ENCODE peak calls at places on chromosomes 6 and 20, in four cellular contexts. One of them, this sample, is unnamed.
A peak's percentile ranks its signal among the peaks of the same experiment; 100 is the strongest.

GRCh38 chr6:111683749-111684267 is 78.1 kb upstream of the TRAF3IP2 start:
- DNase-seq in GM12878: no peak
- DNase-seq in HepG2: no peak
- DNase-seq in K562: no peak
- DNase-seq in this sample: no peak

GRCh38 chr6:56288347-56288746 is 41.0 kb upstream of the COL21A1 start:
- DNase-seq in HepG2: no peak
- DNase-seq in GM12878: no peak
- DNase-seq in K562: no peak
- DNase-seq in this sample: no peak

GRCh38 chr6:129104131-129104530 is 221.2 kb downstream of the LAMA2 start:
- DNase-seq in HepG2: no peak
- DNase-seq in K562: no peak
- DNase-seq in GM12878: no peak
- DNase-seq in this sample: no peak

GRCh38 chr20:31678389-31679356 is 41.0 kb downstream of the COX4I2 start:
- DNase-seq in GM12878: no peak
- DNase-seq in K562: peak; percentile 46
- DNase-seq in HepG2: peak; percentile 86
- DNase-seq in this sample: no peak

GRCh38 chr6:166529571-166529970 is 56.9 kb downstream of the RAMACL start:
- DNase-seq in K562: no peak
- DNase-seq in HepG2: no peak
- DNase-seq in GM12878: no peak
- DNase-seq in this sample: no peak

GRCh38 chr6:158072083-158072721 is 90.5 kb downstream of the SYNJ2 start:
- DNase-seq in K562: peak; percentile 87
- DNase-seq in GM12878: peak; percentile 23
- DNase-seq in HepG2: peak; percentile 71
- DNase-seq in this sample: peak; percentile 75

GRCh38 chr6:24658573-24659511 is 7.9 kb downstream of the TDP2 start:
- DNase-seq in GM12878: no peak
- DNase-seq in K562: peak; percentile 77
- DNase-seq in HepG2: no peak
- DNase-seq in this sample: no peak

GRCh38 chr6:87654880-87655454 is 47.1 kb downstream of the AKIRIN2 start:
- DNase-seq in GM12878: no peak
- DNase-seq in K562: no peak
- DNase-seq in HepG2: no peak
- DNase-seq in this sample: no peak

GRCh38 chr6:148146717-148147116 is 195.9 kb upstream of the SASH1 start:
- DNase-seq in K562: no peak
- DNase-seq in HepG2: no peak
- DNase-seq in GM12878: no peak
- DNase-seq in this sample: no peak

GRCh38 chr20:35311409-35311808 is 19.2 kb upstream of the FAM83C start:
- DNase-seq in GM12878: no peak
- DNase-seq in K562: peak; percentile 79
- DNase-seq in HepG2: no peak
- DNase-seq in this sample: no peak

DNA sequence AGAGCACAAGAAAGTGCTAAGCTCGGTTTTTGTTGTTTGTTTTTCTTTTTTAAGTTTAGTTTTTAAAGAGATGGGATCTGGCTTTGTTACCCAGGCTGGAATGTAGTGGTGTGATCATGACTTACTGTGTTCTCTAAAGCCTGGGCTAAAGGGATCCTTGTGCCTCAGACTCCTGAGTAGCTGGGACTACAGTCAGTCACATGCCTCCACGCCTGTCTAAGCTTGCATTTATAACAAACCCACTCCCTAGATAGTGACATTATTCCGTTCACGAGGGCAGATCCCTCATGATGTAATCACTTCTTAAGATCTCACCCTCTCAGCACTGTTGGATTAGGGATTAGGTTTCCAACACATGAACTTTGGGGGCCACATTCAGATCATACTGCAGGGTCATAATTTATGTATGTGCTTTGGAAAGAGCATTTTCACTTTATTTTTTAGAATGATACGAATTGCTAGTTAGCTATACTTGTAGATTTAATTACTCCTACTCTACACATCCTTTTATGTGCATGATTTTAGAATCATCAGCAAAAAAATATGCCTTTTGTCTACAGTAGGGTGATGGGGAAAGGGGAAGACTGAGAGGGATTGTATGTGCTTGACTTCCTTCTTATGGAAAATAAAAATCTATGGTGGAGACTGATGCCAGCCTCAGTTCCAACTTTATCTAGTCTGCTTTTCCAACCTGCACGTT is 167.8 kb downstream of the JARID2 start:
- DNase-seq in HepG2: no peak
- DNase-seq in GM12878: no peak
- DNase-seq in K562: no peak
- DNase-seq in this sample: no peak
- TF ChIP-seq TCF7 in HepG2: no peak
- TF ChIP-seq TCF7 in GM12878: no peak
- TF ChIP-seq TCF7 in K562: no peak
- TF ChIP-seq TCF7 in this sample: no peak

GRCh38 chr6:71619836-71620235 is 266.5 kb upstream of the RIMS1 start:
- DNase-seq in GM12878: no peak
- DNase-seq in K562: no peak
- DNase-seq in HepG2: no peak
- DNase-seq in this sample: no peak
- TF ChIP-seq ATF3 in GM12878: no peak
- TF ChIP-seq ATF3 in K562: no peak
- TF ChIP-seq ATF3 in HepG2: no peak
- TF ChIP-seq ATF3 in this sample: no peak

DNA sequence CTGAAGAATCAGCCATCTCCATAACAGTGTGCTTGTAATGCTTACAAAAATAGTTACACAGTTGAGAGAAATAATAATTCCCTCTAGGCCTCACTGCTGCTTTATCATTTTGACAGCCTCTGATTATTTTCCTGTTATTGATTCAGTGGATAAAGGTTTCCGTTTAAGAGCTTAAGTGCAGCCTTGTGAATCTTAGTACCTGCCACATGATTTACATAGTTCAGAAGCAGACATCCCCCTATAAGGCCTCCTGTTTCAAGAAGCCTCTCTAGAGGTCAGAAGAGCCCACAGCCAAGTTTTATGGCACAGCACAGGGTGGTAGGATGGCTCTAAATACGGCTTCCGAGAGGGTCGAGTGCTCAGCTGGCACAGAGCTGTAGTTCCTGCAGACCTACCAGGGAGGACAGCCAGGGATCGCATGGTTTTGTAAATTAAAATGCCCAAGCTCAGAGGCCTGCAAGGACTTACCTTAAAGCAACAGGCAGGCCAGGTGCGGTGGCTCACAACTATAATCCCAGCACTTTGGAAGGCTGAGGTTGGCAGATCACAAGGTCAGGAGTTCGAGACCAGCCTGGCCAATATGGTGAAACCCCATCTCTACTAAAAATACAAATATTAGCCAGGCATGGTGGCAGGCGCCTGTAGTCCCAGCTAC is 17.6 kb upstream of the PYGB start:
- DNase-seq in HepG2: no peak
- DNase-seq in K562: no peak
- DNase-seq in GM12878: no peak
- DNase-seq in this sample: no peak
- TF ChIP-seq TCF7 in HepG2: no peak
- TF ChIP-seq TCF7 in K562: no peak
- TF ChIP-seq TCF7 in GM12878: no peak
- TF ChIP-seq TCF7 in this sample: no peak

DNA sequence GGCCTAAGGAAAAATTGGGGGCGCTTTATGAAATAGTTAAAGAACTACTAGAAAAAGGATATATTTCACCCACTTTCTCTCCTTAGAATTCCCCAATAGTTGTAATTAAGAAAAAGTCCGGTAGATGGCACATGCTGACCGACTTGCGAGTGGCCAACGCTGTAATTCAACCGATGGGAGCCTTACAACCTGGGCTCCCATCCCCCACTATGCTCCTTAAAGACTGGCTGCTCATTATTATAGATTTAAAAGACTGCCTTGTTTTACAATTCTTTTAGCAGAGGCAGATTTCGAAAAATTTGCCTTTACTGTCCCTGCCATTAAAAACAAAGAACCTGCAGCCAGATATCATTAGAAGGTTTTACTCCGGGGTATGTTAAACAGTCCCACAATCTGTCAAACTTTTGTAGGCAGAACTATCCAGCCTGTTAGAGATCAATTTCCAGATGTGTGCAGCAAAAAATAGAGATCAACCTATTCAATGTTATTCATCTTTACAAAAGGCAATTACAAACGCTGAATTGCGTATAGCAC is 58.5 kb upstream of the PRSS16 start:
- DNase-seq in HepG2: peak; percentile 66
- DNase-seq in K562: peak; percentile 93
- DNase-seq in GM12878: peak; percentile 50
- DNase-seq in this sample: peak; percentile 47
- TF ChIP-seq ATF3 in HepG2: no peak
- TF ChIP-seq ATF3 in K562: no peak
- TF ChIP-seq ATF3 in GM12878: no peak
- TF ChIP-seq ATF3 in this sample: no peak

GRCh38 chr20:39013662-39014109 is 51.5 kb downstream of the DHX35 start:
- DNase-seq in GM12878: no peak
- DNase-seq in HepG2: peak; percentile 87
- DNase-seq in K562: no peak
- DNase-seq in this sample: no peak
- TF ChIP-seq TCF7 in GM12878: no peak
- TF ChIP-seq TCF7 in HepG2: no peak
- TF ChIP-seq TCF7 in K562: no peak
- TF ChIP-seq TCF7 in this sample: no peak

DNA sequence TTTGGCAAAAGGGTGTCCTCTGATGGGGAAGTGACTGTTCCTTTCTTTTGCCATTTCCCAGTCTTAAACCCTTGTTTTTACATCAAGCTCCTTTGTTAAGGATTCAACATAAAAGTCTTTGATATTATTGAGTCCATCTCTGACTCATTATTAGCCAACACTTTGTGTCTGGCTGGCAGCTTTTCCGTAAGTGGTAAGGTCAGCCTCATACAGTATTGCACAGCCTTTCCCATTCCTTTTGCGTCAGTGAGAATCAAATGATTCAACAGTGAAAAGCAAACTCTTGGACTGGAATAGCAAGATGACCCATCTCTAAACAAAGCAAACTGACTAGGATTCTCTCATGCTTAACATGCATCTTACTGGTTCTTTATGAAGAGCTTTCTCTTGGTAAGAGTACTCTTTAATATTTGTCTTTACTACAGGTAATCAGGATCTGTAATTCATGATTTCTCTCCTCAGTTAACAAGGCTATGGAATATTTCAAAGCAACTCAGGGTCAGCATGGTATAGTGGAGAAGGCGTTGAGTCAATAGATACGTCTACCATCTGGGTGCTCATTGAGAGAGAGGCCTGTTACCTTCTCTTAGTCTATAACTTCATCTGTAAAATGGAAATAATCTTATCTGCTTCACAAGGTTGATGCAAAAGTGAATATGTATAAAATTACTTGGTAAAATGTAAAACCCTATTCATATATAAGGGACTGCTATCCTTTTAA is 183.6 kb downstream of the PRL start:
- DNase-seq in K562: no peak
- DNase-seq in GM12878: no peak
- DNase-seq in HepG2: no peak
- DNase-seq in this sample: no peak
- TF ChIP-seq ATF3 in K562: no peak
- TF ChIP-seq ATF3 in GM12878: no peak
- TF ChIP-seq ATF3 in HepG2: no peak
- TF ChIP-seq ATF3 in this sample: no peak

GRCh38 chr6:122114733-122115132 is 284.7 kb upstream of the HSF2 start:
- DNase-seq in GM12878: no peak
- DNase-seq in HepG2: no peak
- DNase-seq in K562: no peak
- DNase-seq in this sample: no peak

GRCh38 chr6:122118945-122119506 is 280.4 kb upstream of the HSF2 start:
- DNase-seq in K562: no peak
- DNase-seq in HepG2: no peak
- DNase-seq in GM12878: no peak
- DNase-seq in this sample: no peak

GRCh38 chr6:122122202-122122601 is 277.2 kb upstream of the HSF2 start:
- DNase-seq in GM12878: no peak
- DNase-seq in HepG2: no peak
- DNase-seq in K562: no peak
- DNase-seq in this sample: no peak

GRCh38 chr6:122116105-122116504 is 283.3 kb upstream of the HSF2 start:
- DNase-seq in GM12878: no peak
- DNase-seq in HepG2: no peak
- DNase-seq in K562: no peak
- DNase-seq in this sample: no peak

GRCh38 chr6:122116912-122117663 is 282.4 kb upstream of the HSF2 start:
- DNase-seq in GM12878: no peak
- DNase-seq in HepG2: no peak
- DNase-seq in K562: no peak
- DNase-seq in this sample: no peak
- TF ChIP-seq TCF7 in GM12878: no peak
- TF ChIP-seq TCF7 in HepG2: no peak
- TF ChIP-seq TCF7 in K562: no peak
- TF ChIP-seq TCF7 in this sample: no peak

DNA sequence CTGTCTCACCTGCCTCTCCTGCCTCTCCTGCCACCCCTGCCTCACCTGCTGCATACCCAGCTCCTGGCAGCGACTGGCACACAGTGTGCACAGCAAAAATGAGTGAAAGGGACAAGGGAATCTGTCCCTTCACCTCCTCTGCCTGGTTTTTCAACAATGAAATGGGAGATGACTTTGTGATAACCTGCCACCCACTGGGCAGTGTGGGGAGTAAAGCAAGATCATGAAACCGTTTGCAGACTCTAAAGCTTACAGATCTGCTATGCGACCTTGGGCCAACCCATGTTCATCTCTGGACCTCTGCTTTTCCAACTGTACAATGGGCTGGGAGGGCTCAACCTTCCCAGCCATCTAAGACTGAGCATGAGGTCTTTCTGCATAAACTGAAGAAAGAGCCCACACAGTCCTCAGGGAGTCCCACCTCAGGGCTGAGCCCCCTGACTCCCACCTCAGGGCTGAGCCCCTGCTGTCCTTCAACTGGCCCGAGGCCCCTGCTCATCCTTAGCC is 81.1 kb downstream of the RIPOR3 start:
- DNase-seq in K562: no peak
- DNase-seq in GM12878: no peak
- DNase-seq in HepG2: peak; percentile 41
- DNase-seq in this sample: no peak
- TF ChIP-seq ATF3 in K562: no peak
- TF ChIP-seq ATF3 in GM12878: no peak
- TF ChIP-seq ATF3 in HepG2: no peak
- TF ChIP-seq ATF3 in this sample: no peak

GRCh38 chr6:119129148-119129967 is 50.9 kb upstream of the FAM184A start:
- DNase-seq in GM12878: no peak
- DNase-seq in K562: peak; percentile 86
- DNase-seq in HepG2: peak; percentile 76
- DNase-seq in this sample: no peak
- TF ChIP-seq TCF7 in GM12878: no peak
- TF ChIP-seq TCF7 in K562: no peak
- TF ChIP-seq TCF7 in HepG2: no peak
- TF ChIP-seq TCF7 in this sample: no peak

This sample was measured in WTC11.